ENCODE peak calls at places on chromosomes 7 and 10, in nine cellular contexts. One of them, this sample, is unnamed.

GRCh38 chr7:151012921-151013347 is 11.4 kb downstream of the ATG9B start:
- DNase-seq in T-helper 1 cell: no peak
- DNase-seq in pancreas: no peak
- DNase-seq in NCI-H1694 treated with DMSO at 0.1 percent for 48 hours: no peak
- DNase-seq in AML-193: no peak
- DNase-seq in A549: peak; percentile 74
- DNase-seq in tibial nerve: no peak
- DNase-seq in glomerular endothelial cell: no peak
- DNase-seq in Peyer's patch: no peak
- DNase-seq in this sample: peak; percentile 42

GRCh38 chr7:91718071-91718470 is 162.4 kb downstream of the MTERF1 start:
- DNase-seq in T-helper 1 cell: no peak
- DNase-seq in pancreas: no peak
- DNase-seq in NCI-H1694 treated with DMSO at 0.1 percent for 48 hours: no peak
- DNase-seq in AML-193: no peak
- DNase-seq in A549: no peak
- DNase-seq in tibial nerve: no peak
- DNase-seq in glomerular endothelial cell: no peak
- DNase-seq in Peyer's patch: no peak
- DNase-seq in this sample: no peak

GRCh38 chr7:132891554-132891953 is 190.3 kb downstream of the CHCHD3 start:
- DNase-seq in T-helper 1 cell: no peak
- DNase-seq in pancreas: no peak
- DNase-seq in NCI-H1694 treated with DMSO at 0.1 percent for 48 hours: no peak
- DNase-seq in AML-193: no peak
- DNase-seq in A549: no peak
- DNase-seq in tibial nerve: no peak
- DNase-seq in glomerular endothelial cell: no peak
- DNase-seq in Peyer's patch: no peak
- DNase-seq in this sample: no peak

GRCh38 chr10:89685932-89686331 is 15.5 kb upstream of the KIF20B start:
- DNase-seq in T-helper 1 cell: no peak
- DNase-seq in pancreas: no peak
- DNase-seq in NCI-H1694 treated with DMSO at 0.1 percent for 48 hours: no peak
- DNase-seq in AML-193: no peak
- DNase-seq in A549: no peak
- DNase-seq in tibial nerve: no peak
- DNase-seq in glomerular endothelial cell: no peak
- DNase-seq in Peyer's patch: no peak
- DNase-seq in this sample: no peak

GRCh38 chr7:123607423-123607975 is 5.9 kb downstream of the ASB15 start:
- DNase-seq in T-helper 1 cell: no peak
- DNase-seq in pancreas: no peak
- DNase-seq in NCI-H1694 treated with DMSO at 0.1 percent for 48 hours: no peak
- DNase-seq in AML-193: no peak
- DNase-seq in A549: no peak
- DNase-seq in tibial nerve: no peak
- DNase-seq in glomerular endothelial cell: no peak
- DNase-seq in Peyer's patch: no peak
- DNase-seq in this sample: no peak

GRCh38 chr10:24118246-24118645 is 90.7 kb upstream of the KIAA1217 start:
- DNase-seq in T-helper 1 cell: no peak
- DNase-seq in pancreas: no peak
- DNase-seq in NCI-H1694 treated with DMSO at 0.1 percent for 48 hours: no peak
- DNase-seq in AML-193: no peak
- DNase-seq in A549: no peak
- DNase-seq in tibial nerve: no peak
- DNase-seq in glomerular endothelial cell: no peak
- DNase-seq in Peyer's patch: no peak
- DNase-seq in this sample: no peak

GRCh38 chr10:79101560-79101971 is 32.8 kb downstream of the ZMIZ1 start:
- DNase-seq in T-helper 1 cell: no peak
- DNase-seq in pancreas: peak; percentile 67
- DNase-seq in NCI-H1694 treated with DMSO at 0.1 percent for 48 hours: no peak
- DNase-seq in AML-193: no peak
- DNase-seq in A549: no peak
- DNase-seq in tibial nerve: no peak
- DNase-seq in glomerular endothelial cell: no peak
- DNase-seq in Peyer's patch: no peak
- DNase-seq in this sample: no peak

GRCh38 chr7:100682228-100682741 is 8.7 kb downstream of the GNB2 start:
- DNase-seq in T-helper 1 cell: no peak
- DNase-seq in pancreas: peak; percentile 46
- DNase-seq in NCI-H1694 treated with DMSO at 0.1 percent for 48 hours: no peak
- DNase-seq in AML-193: no peak
- DNase-seq in A549: no peak
- DNase-seq in tibial nerve: no peak
- DNase-seq in glomerular endothelial cell: no peak
- DNase-seq in Peyer's patch: no peak
- DNase-seq in this sample: no peak

GRCh38 chr10:4329237-4329636 is 496.8 kb upstream of the AKR1E2 start:
- DNase-seq in T-helper 1 cell: no peak
- DNase-seq in pancreas: no peak
- DNase-seq in NCI-H1694 treated with DMSO at 0.1 percent for 48 hours: no peak
- DNase-seq in AML-193: no peak
- DNase-seq in A549: no peak
- DNase-seq in tibial nerve: no peak
- DNase-seq in glomerular endothelial cell: no peak
- DNase-seq in Peyer's patch: no peak
- DNase-seq in this sample: no peak

GRCh38 chr10:87053121-87053520 is 33.0 kb downstream of the FAM25A start:
- DNase-seq in T-helper 1 cell: no peak
- DNase-seq in pancreas: no peak
- DNase-seq in NCI-H1694 treated with DMSO at 0.1 percent for 48 hours: peak; percentile 90
- DNase-seq in AML-193: no peak
- DNase-seq in A549: no peak
- DNase-seq in tibial nerve: no peak
- DNase-seq in glomerular endothelial cell: no peak
- DNase-seq in Peyer's patch: no peak
- DNase-seq in this sample: no peak

GRCh38 chr10:125021686-125022374 is 79.9 kb downstream of the ZRANB1 start:
- DNase-seq in T-helper 1 cell: no peak
- DNase-seq in pancreas: no peak
- DNase-seq in NCI-H1694 treated with DMSO at 0.1 percent for 48 hours: no peak
- DNase-seq in AML-193: no peak
- DNase-seq in A549: no peak
- DNase-seq in tibial nerve: no peak
- DNase-seq in glomerular endothelial cell: no peak
- DNase-seq in Peyer's patch: no peak
- DNase-seq in this sample: no peak

GRCh38 chr10:127148933-127149220 is 47.5 kb downstream of the INSYN2A start:
- DNase-seq in T-helper 1 cell: no peak
- DNase-seq in pancreas: no peak
- DNase-seq in NCI-H1694 treated with DMSO at 0.1 percent for 48 hours: no peak
- DNase-seq in AML-193: no peak
- DNase-seq in A549: peak; percentile 57
- DNase-seq in tibial nerve: no peak
- DNase-seq in glomerular endothelial cell: peak; percentile 14
- DNase-seq in Peyer's patch: no peak
- DNase-seq in this sample: no peak

GRCh38 chr10:79372871-79373270 is 25.6 kb downstream of the PPIF start:
- DNase-seq in T-helper 1 cell: no peak
- DNase-seq in pancreas: no peak
- DNase-seq in NCI-H1694 treated with DMSO at 0.1 percent for 48 hours: no peak
- DNase-seq in AML-193: no peak
- DNase-seq in A549: no peak
- DNase-seq in tibial nerve: no peak
- DNase-seq in glomerular endothelial cell: no peak
- DNase-seq in Peyer's patch: no peak
- DNase-seq in this sample: no peak

GRCh38 chr7:92563345-92563744 is 26.8 kb downstream of the FAM133B start:
- DNase-seq in T-helper 1 cell: no peak
- DNase-seq in pancreas: no peak
- DNase-seq in NCI-H1694 treated with DMSO at 0.1 percent for 48 hours: no peak
- DNase-seq in AML-193: no peak
- DNase-seq in A549: no peak
- DNase-seq in tibial nerve: no peak
- DNase-seq in glomerular endothelial cell: no peak
- DNase-seq in Peyer's patch: no peak
- DNase-seq in this sample: no peak

GRCh38 chr10:34821587-34822585 is 6.8 kb upstream of the PARD3 start:
- DNase-seq in T-helper 1 cell: no peak
- DNase-seq in pancreas: no peak
- DNase-seq in NCI-H1694 treated with DMSO at 0.1 percent for 48 hours: no peak
- DNase-seq in AML-193: no peak
- DNase-seq in A549: no peak
- DNase-seq in tibial nerve: no peak
- DNase-seq in glomerular endothelial cell: no peak
- DNase-seq in Peyer's patch: no peak
- DNase-seq in this sample: no peak

GRCh38 chr10:60349426-60349825 is 40.2 kb downstream of the ANK3 start:
- DNase-seq in T-helper 1 cell: no peak
- DNase-seq in pancreas: no peak
- DNase-seq in NCI-H1694 treated with DMSO at 0.1 percent for 48 hours: no peak
- DNase-seq in AML-193: no peak
- DNase-seq in A549: no peak
- DNase-seq in tibial nerve: no peak
- DNase-seq in glomerular endothelial cell: no peak
- DNase-seq in Peyer's patch: no peak
- DNase-seq in this sample: no peak

GRCh38 chr10:70832852-70833542 is 17.2 kb downstream of the SGPL1 start:
- DNase-seq in T-helper 1 cell: no peak
- DNase-seq in pancreas: no peak
- DNase-seq in NCI-H1694 treated with DMSO at 0.1 percent for 48 hours: no peak
- DNase-seq in AML-193: peak; percentile 32
- DNase-seq in A549: no peak
- DNase-seq in tibial nerve: no peak
- DNase-seq in glomerular endothelial cell: peak; percentile 68
- DNase-seq in Peyer's patch: no peak
- DNase-seq in this sample: no peak

GRCh38 chr7:99121496-99122021 is 22.3 kb downstream of the SMURF1 start:
- DNase-seq in T-helper 1 cell: no peak
- DNase-seq in pancreas: no peak
- DNase-seq in NCI-H1694 treated with DMSO at 0.1 percent for 48 hours: no peak
- DNase-seq in AML-193: no peak
- DNase-seq in A549: no peak
- DNase-seq in tibial nerve: no peak
- DNase-seq in glomerular endothelial cell: no peak
- DNase-seq in Peyer's patch: no peak
- DNase-seq in this sample: no peak

GRCh38 chr7:74012842-74013249 is 15.1 kb upstream of the ELN start:
- DNase-seq in T-helper 1 cell: no peak
- DNase-seq in pancreas: no peak
- DNase-seq in NCI-H1694 treated with DMSO at 0.1 percent for 48 hours: no peak
- DNase-seq in AML-193: no peak
- DNase-seq in A549: no peak
- DNase-seq in tibial nerve: no peak
- DNase-seq in glomerular endothelial cell: no peak
- DNase-seq in Peyer's patch: no peak
- DNase-seq in this sample: no peak